ENCODE peak calls at places on chromosome 5, in ten cellular contexts. F is uterus, Z is upper lobe of right lung, G is osteoblast, T is Caco-2, U is gastrocnemius medialis, P is HCT116, V is endodermal cell, D is NT2/D1, W is lower lobe of right lung. H is an unnamed sample.
A peak's percentile ranks its signal among the peaks of the same experiment; 100 is the strongest.

GRCh38 chr5:61881821-61882220 is 424.2 kb upstream of the KIF2A start:
- DNase-seq in F (no peak), Z (no peak), G (peak; percentile 37), T (no peak), U (no peak), P (no peak), V (no peak), D (no peak), W (no peak), H (no peak)

GRCh38 chr5:115262066-115262404 is 642 bp downstream of the PGGT1B start:
- DNase-seq in F (no peak), Z (no peak), G (no peak), T (no peak), U (no peak), P (no peak), V (peak; percentile 47), D (peak; percentile 1), W (no peak), H (no peak)

GRCh38 chr5:105924366-105924765 is 1746.4 kb downstream of the EFNA5 start:
- DNase-seq in F (no peak), Z (no peak), G (peak; percentile 46), T (no peak), U (no peak), P (no peak), V (no peak), D (no peak), W (no peak), H (no peak)

GRCh38 chr5:64210866-64211265 is 45.2 kb downstream of the RNF180 start:
- DNase-seq in F (no peak), Z (no peak), G (no peak), T (no peak), U (no peak), P (no peak), V (no peak), D (no peak), W (no peak), H (no peak)

GRCh38 chr5:31630931-31631330 is 8.0 kb upstream of the PDZD2 start:
- DNase-seq in F (no peak), Z (no peak), G (no peak), T (no peak), U (no peak), P (no peak), V (no peak), D (no peak), W (no peak), H (no peak)

GRCh38 chr5:120055858-120056257 is 408.2 kb upstream of the PRR16 start:
- DNase-seq in F (no peak), Z (no peak), G (no peak), T (no peak), U (no peak), P (peak; percentile 4), V (no peak), D (no peak), W (no peak), H (no peak)

GRCh38 chr5:137815202-137815990 is 52.3 kb upstream of the MYOT start:
- DNase-seq in F (peak; percentile 22), Z (no peak), G (no peak), T (no peak), U (no peak), P (no peak), V (no peak), D (no peak), W (no peak), H (no peak)

GRCh38 chr5:35811108-35811741 is 45.5 kb upstream of the IL7R start:
- DNase-seq in F (no peak), Z (no peak), G (no peak), T (no peak), U (no peak), P (no peak), V (no peak), D (no peak), W (no peak), H (no peak)

GRCh38 chr5:169788168-169788567 is 151.1 kb downstream of the DOCK2 start:
- DNase-seq in F (no peak), Z (no peak), G (peak; percentile 75), T (no peak), U (no peak), P (no peak), V (no peak), D (no peak), W (no peak), H (no peak)

GRCh38 chr5:1732238-1732880 is 67.3 kb downstream of the MRPL36 start:
- DNase-seq in F (no peak), Z (peak; percentile 51), G (peak; percentile 62), T (no peak), U (peak; percentile 5), P (no peak), V (peak; percentile 32), D (no peak), W (peak; percentile 40), H (no peak)

GRCh38 chr5:168667301-168667859 is 88.2 kb upstream of the PANK3 start:
- DNase-seq in F (no peak), Z (no peak), G (no peak), T (no peak), U (no peak), P (no peak), V (no peak), D (no peak), W (no peak), H (no peak)

GRCh38 chr5:944621-944927 is 51.9 kb downstream of the TRIP13 start:
- DNase-seq in F (no peak), Z (no peak), G (no peak), T (no peak), U (no peak), P (no peak), V (no peak), D (no peak), W (no peak), H (no peak)

GRCh38 chr5:113205807-113206206 is 229.0 kb downstream of the TSSK1B start:
- DNase-seq in F (no peak), Z (no peak), G (peak; percentile 13), T (no peak), U (no peak), P (peak; percentile 43), V (peak; percentile 57), D (no peak), W (no peak), H (no peak)

GRCh38 chr5:103668281-103668680 is 105.7 kb upstream of the NUDT12 start:
- DNase-seq in F (no peak), Z (no peak), G (no peak), T (no peak), U (no peak), P (no peak), V (no peak), D (no peak), W (no peak), H (no peak)

GRCh38 chr5:43020294-43020711 is 19.8 kb downstream of the ANXA2R start:
- DNase-seq in F (no peak), Z (no peak), G (no peak), T (peak; percentile 57), U (no peak), P (no peak), V (peak; percentile 77), D (no peak), W (no peak), H (no peak)
- H3K27me3 ChIP-seq in F (peaks cover 10% of the 10 kb centered on the region), Z (peaks cover 13% of the 10 kb centered on the region), G (no peaks in the 10 kb centered on the region), T (no peaks in the 10 kb centered on the region), U (no peaks in the 10 kb centered on the region), P (no peaks in the 10 kb centered on the region), V (peaks cover 29% of the 10 kb centered on the region), D (peaks cover 65% of the 10 kb centered on the region), W (peaks cover 52% of the 10 kb centered on the region), H (peaks cover 44% of the 10 kb centered on the region)

GRCh38 chr5:14414007-14414406 is 167.6 kb upstream of the OTULINL start:
- DNase-seq in F (no peak), Z (no peak), G (no peak), T (no peak), U (no peak), P (no peak), V (no peak), D (no peak), W (no peak), H (no peak)
- H3K4me1 ChIP-seq in F (no peaks in the 10 kb centered on the region), Z (no peaks in the 10 kb centered on the region), G (peaks cover 57% of the 10 kb centered on the region), T (no peaks in the 10 kb centered on the region), U (no peaks in the 10 kb centered on the region), P (no peaks in the 10 kb centered on the region), V (peaks cover 3% of the 10 kb centered on the region), D (peaks cover 4% of the 10 kb centered on the region), W (no peaks in the 10 kb centered on the region), H (no peaks in the 10 kb centered on the region)

GRCh38 chr5:143342607-143343006 is 60.9 kb downstream of the NR3C1 start:
- DNase-seq in F (no peak), Z (no peak), G (no peak), T (no peak), U (no peak), P (no peak), V (no peak), D (no peak), W (no peak), H (no peak)

GRCh38 chr5:143338658-143339366 is 64.7 kb downstream of the NR3C1 start:
- DNase-seq in F (no peak), Z (no peak), G (no peak), T (no peak), U (no peak), P (no peak), V (no peak), D (no peak), W (no peak), H (no peak)

GRCh38 chr5:143343042-143343441 is 60.4 kb downstream of the NR3C1 start:
- DNase-seq in F (no peak), Z (no peak), G (no peak), T (no peak), U (no peak), P (no peak), V (peak; percentile 57), D (no peak), W (no peak), H (no peak)

GRCh38 chr5:143340891-143341685 is 62.4 kb downstream of the NR3C1 start:
- DNase-seq in F (no peak), Z (no peak), G (no peak), T (no peak), U (no peak), P (no peak), V (no peak), D (no peak), W (no peak), H (no peak)

DNA sequence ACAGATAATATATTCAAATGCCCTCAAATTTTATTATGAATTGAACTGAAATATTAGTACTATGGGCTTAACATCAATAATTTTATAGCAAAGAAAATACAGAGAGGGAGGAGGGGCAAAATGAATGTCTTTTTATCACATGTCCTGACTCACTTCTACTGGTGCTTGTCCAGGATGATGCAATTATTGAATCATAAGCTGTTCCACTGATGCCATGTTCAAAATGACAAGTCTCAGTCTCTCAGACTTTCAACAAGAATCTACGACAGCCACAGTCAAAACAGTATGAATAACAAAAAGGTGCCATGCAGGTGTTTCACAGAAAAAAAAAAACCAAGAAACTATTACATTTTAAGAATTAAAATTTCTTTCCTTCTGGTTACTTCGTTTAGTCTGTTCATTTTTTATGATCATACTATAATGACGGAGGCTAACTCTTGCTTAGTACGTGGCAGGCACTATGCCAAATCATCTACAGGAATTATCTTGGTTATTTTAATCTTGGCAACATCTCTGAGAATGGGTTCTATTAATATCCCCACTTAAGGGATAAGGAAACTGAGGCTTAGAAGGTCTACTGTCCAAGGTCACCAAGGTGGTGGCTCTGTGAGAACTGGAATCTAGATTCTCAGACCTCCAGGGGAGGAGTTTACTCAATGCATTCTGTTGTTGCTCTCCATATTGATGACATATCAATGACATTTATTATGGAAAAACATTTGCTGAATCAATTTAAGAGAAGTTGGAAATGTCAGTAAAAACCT is 61.5 kb downstream of the NR3C1 start:
- DNase-seq in F (no peak), Z (no peak), G (no peak), T (no peak), U (no peak), P (peak; percentile 21), V (no peak), D (no peak), W (no peak), H (no peak)
- H3K27me3 ChIP-seq in F (no peaks in the 10 kb centered on the region), Z (no peaks in the 10 kb centered on the region), G (no peaks in the 10 kb centered on the region), T (no peaks in the 10 kb centered on the region), U (no peaks in the 10 kb centered on the region), P (no peaks in the 10 kb centered on the region), V (no peaks in the 10 kb centered on the region), D (no peaks in the 10 kb centered on the region), W (no peaks in the 10 kb centered on the region), H (no peaks in the 10 kb centered on the region)

GRCh38 chr5:151100690-151101089 is 19.9 kb upstream of the TNIP1 start:
- DNase-seq in F (no peak), Z (no peak), G (no peak), T (no peak), U (no peak), P (no peak), V (no peak), D (no peak), W (no peak), H (no peak)
- H3K4me1 ChIP-seq in F (no peaks in the 10 kb centered on the region), Z (peaks cover 61% of the 10 kb centered on the region), G (peaks cover 6% of the 10 kb centered on the region), T (peaks cover 20% of the 10 kb centered on the region), U (peaks cover 28% of the 10 kb centered on the region), P (peaks cover 4% of the 10 kb centered on the region), V (peaks cover 3% of the 10 kb centered on the region), D (peaks cover 6% of the 10 kb centered on the region), W (peaks cover 65% of the 10 kb centered on the region), H (peaks cover 55% of the 10 kb centered on the region)